ENCODE peak calls at places on chromosomes 6 and 20, in ten cellular contexts. N is KG1; T is activated naive CD4-positive, alpha-beta T cell; L is RPMI8226; S is DMS79; E is cardiac muscle cell; Z is left lung; C is NB4; O is HT1080; Q is germinal center. J is an unnamed sample.

GRCh38 chr6:38234934-38235678 is 404.6 kb downstream of the BTBD9 start:
- DNase-seq in L (no peak), E (no peak), O (no peak), C (no peak), N (no peak), T (no peak), Z (no peak), Q (peak), S (no peak), J (no peak)

GRCh38 chr6:84801250-84801649 is 36.9 kb upstream of the TBX18 start:
- DNase-seq in E (no peak), Z (no peak), O (peak), S (no peak), Q (no peak), T (no peak), N (no peak), C (no peak), L (no peak), J (no peak)

GRCh38 chr6:15157479-15157878 is 88.4 kb upstream of the JARID2 start:
- DNase-seq in S (no peak), T (no peak), L (no peak), E (no peak), C (no peak), O (no peak), Z (no peak), Q (no peak), N (no peak), J (no peak)

GRCh38 chr20:32761831-32762753 is at the start of gene DNMT3B:
- DNase-seq in Q (peak), T (peak), C (peak), E (peak), O (peak), L (peak), S (peak), Z (peak), N (peak), J (no peak)

GRCh38 chr20:59565768-59566461 is 38.4 kb upstream of the PHACTR3 start:
- DNase-seq in T (no peak), O (no peak), Z (no peak), S (no peak), N (no peak), Q (no peak), E (no peak), C (no peak), L (no peak), J (no peak)

GRCh38 chr6:44471271-44471981 is 83.9 kb downstream of the CDC5L start:
- DNase-seq in Q (no peak), Z (no peak), N (no peak), T (no peak), L (no peak), S (no peak), E (peak), O (no peak), C (no peak), J (no peak)

GRCh38 chr20:23061713-23062561 is 12.5 kb upstream of the THBD start:
- DNase-seq in L (peak), T (no peak), Z (no peak), O (peak), E (no peak), Q (no peak), C (peak), S (no peak), N (no peak), J (peak)

GRCh38 chr20:2706688-2707352 is 14.2 kb downstream of the EBF4 start:
- DNase-seq in E (no peak), N (no peak), C (no peak), Q (no peak), Z (no peak), T (no peak), O (no peak), L (no peak), S (no peak), J (no peak)

GRCh38 chr6:167825759-167826229 is 917 bp upstream of the AFDN start:
- DNase-seq in L (no peak), Q (peak), S (peak), C (no peak), N (no peak), O (no peak), T (no peak), Z (peak), E (peak), J (no peak)

GRCh38 chr6:121426686-121427085 is 8.8 kb upstream of the GJA1 start:
- DNase-seq in T (no peak), Z (no peak), Q (no peak), O (no peak), E (no peak), L (no peak), C (no peak), N (no peak), S (no peak), J (no peak)

GRCh38 chr6:139080255-139080920 is 51.8 kb downstream of the ABRACL start:
- DNase-seq in T (no peak), C (no peak), Z (no peak), O (peak), Q (no peak), N (no peak), E (no peak), S (no peak), L (no peak), J (no peak)

GRCh38 chr6:146914563-146915483 is 289.4 kb upstream of the STXBP5 start:
- DNase-seq in Q (no peak), S (no peak), E (no peak), N (no peak), Z (peak), C (peak), T (no peak), L (no peak), O (peak), J (no peak)

GRCh38 chr6:35411066-35411465 is 41.1 kb upstream of the FANCE start:
- DNase-seq in Q (peak), S (no peak), Z (no peak), E (no peak), C (peak), O (no peak), L (no peak), T (no peak), N (no peak), J (no peak)

GRCh38 chr6:33702345-33702977 is 9.0 kb downstream of the UQCC2 start:
- DNase-seq in Q (peak), Z (no peak), L (peak), O (peak), C (peak), S (no peak), E (peak), N (no peak), T (no peak), J (no peak)

GRCh38 chr6:53635322-53635721 is 30.2 kb downstream of the KLHL31 start:
- DNase-seq in E (no peak), Q (no peak), N (no peak), C (no peak), O (no peak), S (no peak), L (no peak), T (no peak), Z (no peak), J (no peak)

GRCh38 chr6:105566503-105566902 is 163.6 kb upstream of the PREP start:
- DNase-seq in T (no peak), Z (no peak), E (no peak), N (no peak), L (no peak), S (no peak), Q (no peak), O (no peak), C (no peak), J (no peak)

GRCh38 chr6:8006208-8006607 is 58.0 kb downstream of the BLOC1S5 start:
- DNase-seq in O (peak), N (no peak), E (peak), Q (peak), L (peak), S (no peak), T (no peak), C (peak), Z (no peak), J (no peak)

GRCh38 chr6:165985281-165985925 is 182.2 kb downstream of the TBXT start:
- DNase-seq in N (no peak), T (no peak), L (no peak), O (no peak), Q (no peak), C (no peak), E (no peak), Z (no peak), S (no peak), J (no peak)

GRCh38 chr20:48850257-48850656 is 22.5 kb upstream of the PREX1 start:
- DNase-seq in L (no peak), T (no peak), S (no peak), N (no peak), O (no peak), C (no peak), Q (no peak), Z (no peak), E (no peak), J (no peak)

GRCh38 chr6:159107451-159108260 is 61.5 kb upstream of the FNDC1 start:
- DNase-seq in C (no peak), E (no peak), S (peak), L (peak), T (peak), Z (no peak), O (no peak), N (peak), Q (peak), J (no peak)

GRCh38 chr6:45966340-45966739 is 49.3 kb downstream of the CLIC5 start:
- DNase-seq in L (no peak), Z (no peak), Q (no peak), E (no peak), C (no peak), T (no peak), N (no peak), O (no peak), S (no peak), J (no peak)

GRCh38 chr6:111642463-111643158 is 36.9 kb upstream of the TRAF3IP2 start:
- DNase-seq in L (peak), O (peak), E (peak), T (no peak), S (no peak), N (peak), Z (peak), Q (peak), C (peak), J (no peak)

GRCh38 chr20:6588296-6588695 is 179.2 kb upstream of the BMP2 start:
- DNase-seq in Q (no peak), E (peak), S (peak), N (no peak), O (peak), L (no peak), Z (no peak), C (no peak), T (no peak), J (no peak)

GRCh38 chr6:61869632-61870400 is 416.2 kb downstream of the KHDRBS2 start:
- DNase-seq in S (no peak), Z (no peak), L (no peak), T (no peak), O (no peak), C (no peak), E (no peak), Q (no peak), N (no peak), J (no peak)

GRCh38 chr6:141203902-141204575 is 928.7 kb upstream of the GJE1 start:
- DNase-seq in O (peak), L (no peak), T (no peak), E (no peak), C (no peak), Z (no peak), N (no peak), Q (no peak), S (no peak), J (no peak)

GRCh38 chr6:158708239-158708638 is 58.4 kb downstream of the SYTL3 start:
- DNase-seq in T (no peak), Z (no peak), S (no peak), Q (no peak), N (no peak), E (peak), C (no peak), L (no peak), O (no peak), J (no peak)

GRCh38 chr20:55269913-55270312 is 735.4 kb downstream of the CBLN4 start:
- DNase-seq in C (peak), L (no peak), N (no peak), O (peak), T (no peak), E (no peak), Q (no peak), Z (no peak), S (no peak), J (no peak)

GRCh38 chr6:139060332-139060731 is 31.8 kb downstream of the ABRACL start:
- DNase-seq in Z (no peak), C (peak), T (no peak), O (peak), Q (no peak), N (no peak), L (no peak), S (no peak), E (no peak), J (peak)

GRCh38 chr6:93124226-93124625 is 295.1 kb downstream of the EPHA7 start:
- DNase-seq in L (no peak), O (no peak), S (no peak), C (peak), E (no peak), Z (no peak), N (no peak), Q (no peak), T (no peak), J (no peak)

GRCh38 chr20:34654207-34654744 is 22.6 kb downstream of the PIGU start:
- DNase-seq in N (no peak), Z (no peak), O (no peak), E (no peak), T (no peak), L (no peak), S (no peak), Q (no peak), C (no peak), J (no peak)

GRCh38 chr6:71886184-71887005 is at the start of gene RIMS1:
- DNase-seq in S (no peak), N (no peak), E (peak), L (peak), Q (peak), Z (no peak), O (no peak), T (no peak), C (no peak), J (no peak)

GRCh38 chr6:169991031-169991390 is 239.6 kb downstream of the ERMARD start:
- DNase-seq in N (no peak), L (no peak), E (no peak), S (no peak), O (no peak), Q (no peak), T (no peak), C (no peak), Z (no peak), J (no peak)

GRCh38 chr6:141401168-141401567 is 731.6 kb upstream of the GJE1 start:
- DNase-seq in Z (no peak), C (no peak), L (no peak), E (no peak), Q (no peak), N (no peak), T (no peak), O (no peak), S (no peak), J (no peak)

GRCh38 chr6:148179786-148180185 is 162.9 kb upstream of the SASH1 start:
- DNase-seq in Q (peak), L (no peak), O (peak), C (peak), T (no peak), Z (no peak), N (no peak), S (no peak), E (no peak), J (no peak)

GRCh38 chr6:44143731-44144130 is 14.9 kb upstream of the CAPN11 start:
- DNase-seq in N (no peak), C (no peak), S (no peak), T (no peak), Q (no peak), Z (no peak), L (no peak), O (no peak), E (no peak), J (no peak)

GRCh38 chr6:137316626-137317025 is 97.4 kb upstream of the IFNGR1 start:
- DNase-seq in C (peak), Z (no peak), S (no peak), Q (no peak), T (no peak), O (no peak), E (no peak), L (no peak), N (no peak), J (no peak)

GRCh38 chr6:36598739-36599318 is 4.7 kb downstream of the SRSF3 start:
- DNase-seq in N (no peak), Q (no peak), L (no peak), E (no peak), Z (no peak), O (no peak), C (no peak), S (no peak), T (no peak), J (no peak)

GRCh38 chr6:132746049-132746448 is 11.7 kb downstream of the VNN2 start:
- DNase-seq in L (no peak), S (no peak), C (peak), Q (no peak), T (no peak), E (no peak), O (no peak), Z (no peak), N (no peak), J (no peak)